ENCODE peak calls at places on chromosomes 4 and X, in four cellular contexts. R is heart left ventricle; E is occipital lobe; X is CD4-positive, alpha-beta memory T cell. I is an unnamed sample.

GRCh38 chr4:55633903-55634302 is 2.2 kb downstream of the NMU start:
- DNase-seq in X (no peak), R (no peak), E (no peak), I (no peak)

GRCh38 chrX:20988118-20988517 is 386.1 kb upstream of the CNKSR2 start:
- DNase-seq in E (no peak), R (no peak), X (no peak), I (no peak)

GRCh38 chrX:153670748-153671588 is 2.6 kb downstream of the PNCK start:
- DNase-seq in R (no peak), E (no peak), X (no peak), I (no peak)

GRCh38 chrX:23803931-23804381 is 21.0 kb downstream of the SAT1 start:
- DNase-seq in X (no peak), E (no peak), R (peak; percentile 44), I (no peak)

GRCh38 chr4:119020158-119020557 is 115.5 kb upstream of the MYOZ2 start:
- DNase-seq in R (no peak), X (no peak), E (no peak), I (no peak)

GRCh38 chr4:153083447-153083921 is 120.8 kb upstream of the TRIM2 start:
- DNase-seq in R (no peak), E (peak; percentile 60), X (peak; percentile 52), I (peak; percentile 67)

GRCh38 chrX:41382699-41383645 is 49.0 kb downstream of the DDX3X start:
- DNase-seq in E (peak; percentile 1), R (no peak), X (peak; percentile 35), I (peak; percentile 75)

GRCh38 chrX:38313190-38313589 is 14.1 kb downstream of the RPGR start:
- DNase-seq in X (no peak), R (no peak), E (no peak), I (no peak)

GRCh38 chr4:186021461-186022167 is 47.3 kb upstream of the TLR3 start:
- DNase-seq in X (no peak), R (no peak), E (peak; percentile 13), I (no peak)

GRCh38 chr4:6478546-6479220 is 6.3 kb upstream of the PPP2R2C start:
- DNase-seq in X (no peak), E (no peak), R (no peak), I (no peak)

GRCh38 chr4:73661646-73662119 is 41.4 kb upstream of the RASSF6 start:
- DNase-seq in R (no peak), E (no peak), X (no peak), I (no peak)